ENCODE peak calls at places on chromosome 10, in four cellular contexts. F, W, S and B are unnamed samples.

GRCh38 chr10:28263136-28263857 is 39.6 kb downstream of the MPP7 start:
- DNase-seq in S (no peak), W (no peak), F (no peak), B (no peak)

GRCh38 chr10:123019941-123020703 is 11.3 kb downstream of the ACADSB start:
- DNase-seq in W (no peak), S (peak; percentile 62), F (no peak), B (no peak)

GRCh38 chr10:92880233-92880861 is 32.0 kb downstream of the EXOC6 start:
- DNase-seq in W (no peak), S (peak; percentile 47), F (no peak), B (no peak)

GRCh38 chr10:15216700-15217099 is 48.2 kb upstream of the NMT2 start:
- DNase-seq in F (no peak), W (no peak), S (no peak), B (no peak)

GRCh38 chr10:77849039-77849664 is 77.4 kb downstream of the DLG5 start:
- DNase-seq in W (no peak), S (no peak), F (no peak), B (no peak)

GRCh38 chr10:100183482-100183881 is 2.3 kb downstream of the ERLIN1 start:
- DNase-seq in F (no peak), W (no peak), S (no peak), B (no peak)

GRCh38 chr10:103062854-103063642 is 130.0 kb downstream of the NT5C2 start:
- DNase-seq in S (no peak), F (no peak), W (no peak), B (no peak)

GRCh38 chr10:42929993-42930392 is 146.9 kb upstream of the RET start:
- DNase-seq in W (peak; percentile 56), F (no peak), S (no peak), B (no peak)

GRCh38 chr10:45470098-45471012 is 96.3 kb downstream of the ALOX5 start:
- DNase-seq in F (no peak), S (no peak), W (peak; percentile 84), B (no peak)

GRCh38 chr10:75431180-75432111 is at the start of gene LRMDA:
- DNase-seq in W (peak; percentile 90), F (no peak), S (no peak), B (no peak)

GRCh38 chr10:69636626-69637550 is 6.8 kb downstream of the FAM241B start:
- DNase-seq in F (no peak), S (no peak), W (peak; percentile 71), B (no peak)

GRCh38 chr10:86293323-86293840 is 73.2 kb downstream of the GRID1 start:
- DNase-seq in F (no peak), S (peak; percentile 70), W (no peak), B (no peak)

GRCh38 chr10:82419981-82420380 is 545.0 kb downstream of the NRG3 start:
- DNase-seq in S (no peak), W (no peak), F (no peak), B (no peak)

GRCh38 chr10:111243126-111243525 is 166.3 kb downstream of the ADRA2A start:
- DNase-seq in F (no peak), W (no peak), S (no peak), B (no peak)

GRCh38 chr10:25867321-25867720 is 66.7 kb upstream of the MYO3A start:
- DNase-seq in S (no peak), F (no peak), W (no peak), B (no peak)

GRCh38 chr10:58064714-58065528 is 202.8 kb downstream of the IPMK start:
- DNase-seq in W (no peak), S (peak; percentile 80), F (no peak), B (no peak)

GRCh38 chr10:21515581-21516269 is 9.8 kb downstream of the SKIDA1 start:
- DNase-seq in F (no peak), S (peak; percentile 60), W (no peak), B (no peak)

GRCh38 chr10:29784175-29784773 is 149.5 kb upstream of the SVIL start:
- DNase-seq in F (no peak), W (no peak), S (no peak), B (peak; percentile 31)

GRCh38 chr10:100997364-100998182 is 2.0 kb upstream of the LZTS2 start:
- DNase-seq in F (peak; percentile 72), S (peak; percentile 66), W (peak; percentile 95), B (no peak)

GRCh38 chr10:118046491-118047362 is at the start of gene RAB11FIP2:
- DNase-seq in F (peak; percentile 93), W (peak; percentile 99), S (peak; percentile 79), B (peak; percentile 60)

GRCh38 chr10:52212062-52212461 is 102.0 kb upstream of the DKK1 start:
- DNase-seq in W (no peak), S (no peak), F (no peak), B (no peak)

GRCh38 chr10:124477614-124478363 is 16.2 kb downstream of the LHPP start:
- DNase-seq in S (no peak), F (no peak), W (no peak), B (no peak)

GRCh38 chr10:36450385-36450784 is 675.0 kb upstream of the ANKRD30A start:
- DNase-seq in S (no peak), F (no peak), W (no peak), B (no peak)

GRCh38 chr10:22410394-22410793 is 65.1 kb downstream of the SPAG6 start:
- DNase-seq in W (no peak), F (no peak), S (no peak), B (no peak)

DNA sequence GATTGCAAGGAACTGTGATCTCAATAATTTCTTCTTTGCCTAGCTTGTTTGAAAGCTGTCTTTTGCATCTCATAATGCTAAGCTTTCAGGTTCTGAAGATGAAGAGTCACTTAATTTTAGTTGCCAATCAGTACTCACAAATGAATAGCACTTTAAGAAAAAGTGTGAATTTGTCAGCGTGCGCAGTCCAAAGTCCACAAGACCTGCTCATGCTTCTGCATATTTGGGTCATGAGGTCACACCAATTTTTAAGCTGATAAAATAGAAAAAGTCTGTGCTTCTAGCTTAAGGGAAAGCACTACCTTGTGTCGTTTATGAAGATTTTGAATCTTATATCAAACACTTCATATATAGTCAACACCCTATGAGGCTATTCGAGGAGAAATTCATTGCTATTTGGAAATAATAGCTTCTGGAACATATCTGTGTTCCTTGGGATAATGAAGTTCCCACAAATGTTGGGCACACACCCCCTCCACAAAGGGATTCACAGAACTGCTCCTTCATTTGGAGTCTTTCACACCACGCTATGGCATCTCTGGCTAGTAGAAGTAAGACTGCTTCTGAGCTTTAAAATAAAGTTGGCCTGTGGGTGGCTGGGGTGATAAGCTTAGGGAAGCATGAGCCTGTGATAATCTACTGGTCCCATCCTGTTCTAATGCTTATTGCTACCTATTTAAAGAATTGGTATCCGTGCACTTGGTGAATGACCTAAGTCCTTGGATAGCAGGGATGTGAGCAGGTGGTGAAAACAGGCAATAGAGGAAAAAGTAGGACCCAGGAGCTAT is 33.3 kb downstream of the A1CF start:
- DNase-seq in W (no peak), F (no peak), S (no peak), B (no peak)
- H3K36me3 ChIP-seq in W (no peaks in the 10 kb centered on the region), F (no peaks in the 10 kb centered on the region), S (no peaks in the 10 kb centered on the region), B (no peaks in the 10 kb centered on the region)

GRCh38 chr10:89867964-89868363 is 166.6 kb downstream of the KIF20B start:
- DNase-seq in W (no peak), S (no peak), F (no peak), B (no peak)
- H3K4me1 ChIP-seq in W (no peaks in the 10 kb centered on the region), S (peaks cover 28% of the 10 kb centered on the region), F (no peaks in the 10 kb centered on the region), B (no peaks in the 10 kb centered on the region)

GRCh38 chr10:108872854-108873253 is 1050.5 kb downstream of the XPNPEP1 start:
- DNase-seq in W (no peak), F (no peak), S (no peak), B (no peak)
- H3K9me3 ChIP-seq in W (no peaks in the 10 kb centered on the region), F (no peaks in the 10 kb centered on the region), S (no peaks in the 10 kb centered on the region), B (peaks cover 1% of the 10 kb centered on the region)

GRCh38 chr10:49163741-49164140 is 24.4 kb downstream of the TMEM273 start:
- DNase-seq in W (no peak), S (no peak), F (no peak), B (no peak)

GRCh38 chr10:49162761-49163160 is 25.4 kb downstream of the TMEM273 start:
- DNase-seq in F (no peak), W (no peak), S (no peak), B (no peak)

GRCh38 chr10:49160814-49161213 is 27.0 kb upstream of the FAM170B start:
- DNase-seq in W (no peak), F (no peak), S (no peak), B (no peak)

GRCh38 chr10:49161411-49161997 is 26.7 kb downstream of the TMEM273 start:
- DNase-seq in W (no peak), S (no peak), F (no peak), B (no peak)

GRCh38 chr10:49162063-49162462 is 26.1 kb downstream of the TMEM273 start:
- DNase-seq in W (no peak), S (no peak), F (no peak), B (no peak)
- H3K36me3 ChIP-seq in W (peaks cover 60% of the 10 kb centered on the region), S (no peaks in the 10 kb centered on the region), F (no peaks in the 10 kb centered on the region), B (no peaks in the 10 kb centered on the region)

GRCh38 chr10:636769-637168 is 52.7 kb downstream of the DIP2C start:
- DNase-seq in F (no peak), W (peak; percentile 51), S (no peak), B (no peak)

GRCh38 chr10:635088-635861 is 54.2 kb downstream of the DIP2C start:
- DNase-seq in F (no peak), W (peak; percentile 70), S (no peak), B (no peak)

GRCh38 chr10:636016-636730 is 53.3 kb downstream of the DIP2C start:
- DNase-seq in F (no peak), W (peak; percentile 44), S (no peak), B (no peak)

GRCh38 chr10:637771-638195 is 51.7 kb downstream of the DIP2C start:
- DNase-seq in W (peak; percentile 25), F (no peak), S (no peak), B (no peak)

GRCh38 chr10:637221-637620 is 52.2 kb downstream of the DIP2C start:
- DNase-seq in W (peak; percentile 35), F (no peak), S (no peak), B (no peak)
- H3K4me1 ChIP-seq in W (no peaks in the 10 kb centered on the region), F (no peaks in the 10 kb centered on the region), S (no peaks in the 10 kb centered on the region), B (no peaks in the 10 kb centered on the region)

GRCh38 chr10:133554600-133554999 is 10.8 kb downstream of the SYCE1 start:
- DNase-seq in S (no peak), W (no peak), F (no peak), B (no peak)
- H3K9me3 ChIP-seq in S (no peaks in the 10 kb centered on the region), W (no peaks in the 10 kb centered on the region), F (no peaks in the 10 kb centered on the region), B (peaks cover 33% of the 10 kb centered on the region)

GRCh38 chr10:120873741-120874140 is 22.6 kb downstream of the WDR11 start:
- DNase-seq in F (no peak), W (no peak), S (no peak), B (no peak)
- H3K36me3 ChIP-seq in F (peaks cover 16% of the 10 kb centered on the region), W (peaks cover 100% of the 10 kb centered on the region), S (peaks cover 26% of the 10 kb centered on the region), B (no peaks in the 10 kb centered on the region)

DNA sequence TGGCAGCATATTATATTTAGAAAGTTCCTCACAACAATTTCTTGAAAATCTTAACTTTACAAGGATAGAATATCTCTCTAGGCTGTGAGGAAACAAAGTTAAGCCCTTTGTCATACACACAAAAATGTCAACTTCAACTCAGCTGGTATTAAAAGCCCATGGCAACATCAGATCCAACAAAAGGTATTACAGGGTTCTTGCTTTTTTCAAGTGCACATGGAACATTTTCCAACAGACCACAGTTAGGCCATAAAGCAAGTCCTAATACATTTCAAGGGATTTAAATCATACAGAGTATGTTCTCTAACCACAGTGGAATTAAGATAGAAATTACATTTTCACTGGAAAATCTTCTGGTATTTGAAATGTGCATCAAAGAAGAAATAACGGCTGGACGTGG is 71.9 kb upstream of the OIT3 start:
- DNase-seq in F (no peak), W (no peak), S (no peak), B (no peak)
- H3K4me1 ChIP-seq in F (no peaks in the 10 kb centered on the region), W (peaks cover 3% of the 10 kb centered on the region), S (no peaks in the 10 kb centered on the region), B (peaks cover 2% of the 10 kb centered on the region)

GRCh38 chr10:128431997-128432396 is 305.8 kb upstream of the MKI67 start:
- DNase-seq in W (no peak), F (no peak), S (no peak), B (no peak)
- H3K9me3 ChIP-seq in W (no peaks in the 10 kb centered on the region), F (no peaks in the 10 kb centered on the region), S (no peaks in the 10 kb centered on the region), B (no peaks in the 10 kb centered on the region)